ENCODE peak calls at places on chromosome 1, in nine cellular contexts. One of them, this sample, is unnamed.

GRCh38 chr1:151635479-151636072 is 23.7 kb downstream of the SNX27 start:
- DNase-seq in left lung: no peak
- DNase-seq in psoas muscle: no peak
- DNase-seq in A549: no peak
- DNase-seq in HCT116: no peak
- DNase-seq in CD8-positive, alpha-beta memory T cell: no peak
- DNase-seq in right atrium auricular region: no peak
- DNase-seq in hepatocyte: no peak
- DNase-seq in IMR-90: peak
- DNase-seq in this sample: no peak

GRCh38 chr1:228074954-228075730 is 7.4 kb upstream of the ARF1 start:
- DNase-seq in hepatocyte: no peak
- DNase-seq in psoas muscle: peak
- DNase-seq in IMR-90: no peak
- DNase-seq in right atrium auricular region: no peak
- DNase-seq in CD8-positive, alpha-beta memory T cell: no peak
- DNase-seq in HCT116: no peak
- DNase-seq in A549: no peak
- DNase-seq in left lung: no peak
- DNase-seq in this sample: no peak

GRCh38 chr1:12196641-12197482 is 30.1 kb downstream of the TNFRSF1B start:
- DNase-seq in psoas muscle: peak
- DNase-seq in IMR-90: no peak
- DNase-seq in HCT116: no peak
- DNase-seq in A549: no peak
- DNase-seq in hepatocyte: peak
- DNase-seq in CD8-positive, alpha-beta memory T cell: no peak
- DNase-seq in right atrium auricular region: no peak
- DNase-seq in left lung: peak
- DNase-seq in this sample: no peak

GRCh38 chr1:198155253-198155652 is 1.5 kb upstream of the NEK7 start:
- DNase-seq in CD8-positive, alpha-beta memory T cell: no peak
- DNase-seq in left lung: no peak
- DNase-seq in right atrium auricular region: no peak
- DNase-seq in IMR-90: peak
- DNase-seq in psoas muscle: no peak
- DNase-seq in A549: no peak
- DNase-seq in hepatocyte: no peak
- DNase-seq in HCT116: peak
- DNase-seq in this sample: no peak

GRCh38 chr1:39649786-39650185 is 10.3 kb upstream of the HEYL start:
- DNase-seq in IMR-90: no peak
- DNase-seq in A549: no peak
- DNase-seq in CD8-positive, alpha-beta memory T cell: no peak
- DNase-seq in hepatocyte: no peak
- DNase-seq in right atrium auricular region: no peak
- DNase-seq in psoas muscle: no peak
- DNase-seq in left lung: no peak
- DNase-seq in HCT116: no peak
- DNase-seq in this sample: no peak

GRCh38 chr1:205229916-205230700 is 2.4 kb downstream of the TMCC2 start:
- DNase-seq in hepatocyte: no peak
- DNase-seq in IMR-90: no peak
- DNase-seq in left lung: no peak
- DNase-seq in HCT116: no peak
- DNase-seq in psoas muscle: no peak
- DNase-seq in CD8-positive, alpha-beta memory T cell: no peak
- DNase-seq in right atrium auricular region: no peak
- DNase-seq in A549: no peak
- DNase-seq in this sample: no peak

GRCh38 chr1:147252540-147252939 is 10.1 kb downstream of the CHD1L start:
- DNase-seq in HCT116: no peak
- DNase-seq in psoas muscle: no peak
- DNase-seq in IMR-90: no peak
- DNase-seq in left lung: no peak
- DNase-seq in hepatocyte: no peak
- DNase-seq in CD8-positive, alpha-beta memory T cell: no peak
- DNase-seq in right atrium auricular region: no peak
- DNase-seq in A549: no peak
- DNase-seq in this sample: no peak

GRCh38 chr1:1307908-1308755 is at the start of the genes ACAP3 and PUSL1:
- DNase-seq in hepatocyte: peak
- DNase-seq in psoas muscle: peak
- DNase-seq in A549: peak
- DNase-seq in HCT116: peak
- DNase-seq in IMR-90: peak
- DNase-seq in CD8-positive, alpha-beta memory T cell: peak
- DNase-seq in left lung: peak
- DNase-seq in right atrium auricular region: peak
- DNase-seq in this sample: no peak

GRCh38 chr1:115865704-115866380 is 24.9 kb upstream of the NHLH2 start:
- DNase-seq in psoas muscle: no peak
- DNase-seq in left lung: no peak
- DNase-seq in right atrium auricular region: no peak
- DNase-seq in IMR-90: no peak
- DNase-seq in CD8-positive, alpha-beta memory T cell: no peak
- DNase-seq in HCT116: no peak
- DNase-seq in hepatocyte: no peak
- DNase-seq in A549: no peak
- DNase-seq in this sample: no peak

GRCh38 chr1:115862406-115862805 is 21.5 kb upstream of the NHLH2 start:
- DNase-seq in A549: no peak
- DNase-seq in hepatocyte: no peak
- DNase-seq in psoas muscle: no peak
- DNase-seq in right atrium auricular region: no peak
- DNase-seq in CD8-positive, alpha-beta memory T cell: no peak
- DNase-seq in HCT116: no peak
- DNase-seq in IMR-90: no peak
- DNase-seq in left lung: no peak
- DNase-seq in this sample: no peak

GRCh38 chr1:115869064-115869463 is 28.1 kb upstream of the NHLH2 start:
- DNase-seq in psoas muscle: no peak
- DNase-seq in A549: no peak
- DNase-seq in HCT116: no peak
- DNase-seq in left lung: no peak
- DNase-seq in hepatocyte: no peak
- DNase-seq in CD8-positive, alpha-beta memory T cell: no peak
- DNase-seq in IMR-90: no peak
- DNase-seq in right atrium auricular region: no peak
- DNase-seq in this sample: no peak

GRCh38 chr1:115873184-115873583 is 32.3 kb upstream of the NHLH2 start:
- DNase-seq in IMR-90: no peak
- DNase-seq in CD8-positive, alpha-beta memory T cell: no peak
- DNase-seq in HCT116: no peak
- DNase-seq in A549: no peak
- DNase-seq in psoas muscle: no peak
- DNase-seq in hepatocyte: no peak
- DNase-seq in left lung: no peak
- DNase-seq in right atrium auricular region: no peak
- DNase-seq in this sample: no peak

DNA sequence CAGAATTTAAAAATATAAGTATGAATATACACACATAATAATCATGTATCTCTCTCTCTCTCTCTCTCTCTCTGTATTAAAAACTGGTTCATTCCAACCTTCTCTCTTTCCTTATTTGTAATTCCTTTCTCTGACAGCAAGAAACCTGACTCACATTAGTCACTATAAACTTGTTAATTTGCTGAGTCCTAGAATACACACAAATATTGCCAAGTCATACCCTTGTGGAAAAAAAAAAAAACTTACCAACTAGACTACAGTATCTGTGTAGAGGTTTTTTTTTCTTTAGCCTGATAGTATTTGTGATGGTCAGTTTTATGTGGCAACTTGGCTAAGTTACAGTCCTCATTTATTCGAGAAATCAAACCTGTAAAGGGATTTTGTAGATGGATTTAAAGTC is 26.3 kb upstream of the NHLH2 start:
- DNase-seq in psoas muscle: no peak
- DNase-seq in left lung: no peak
- DNase-seq in A549: no peak
- DNase-seq in HCT116: no peak
- DNase-seq in IMR-90: no peak
- DNase-seq in CD8-positive, alpha-beta memory T cell: no peak
- DNase-seq in right atrium auricular region: no peak
- DNase-seq in hepatocyte: no peak
- DNase-seq in this sample: no peak
- H3K4me3 ChIP-seq in psoas muscle: no peak
- H3K4me3 ChIP-seq in left lung: no peak
- H3K4me3 ChIP-seq in A549: no peak
- H3K4me3 ChIP-seq in HCT116: no peak
- H3K4me3 ChIP-seq in IMR-90: no peak
- H3K4me3 ChIP-seq in CD8-positive, alpha-beta memory T cell: no peak
- H3K4me3 ChIP-seq in right atrium auricular region: no peak
- H3K4me3 ChIP-seq in hepatocyte: no peak
- H3K4me3 ChIP-seq in this sample: no peak

GRCh38 chr1:54571803-54572202 is 23.8 kb downstream of the ACOT11 start:
- DNase-seq in HCT116: no peak
- DNase-seq in left lung: no peak
- DNase-seq in IMR-90: no peak
- DNase-seq in psoas muscle: no peak
- DNase-seq in CD8-positive, alpha-beta memory T cell: no peak
- DNase-seq in A549: no peak
- DNase-seq in right atrium auricular region: no peak
- DNase-seq in hepatocyte: no peak
- DNase-seq in this sample: no peak
- H3K27ac ChIP-seq in HCT116: peak
- H3K27ac ChIP-seq in left lung: no peak
- H3K27ac ChIP-seq in IMR-90: no peak
- H3K27ac ChIP-seq in psoas muscle: peak
- H3K27ac ChIP-seq in CD8-positive, alpha-beta memory T cell: no peak
- H3K27ac ChIP-seq in A549: no peak
- H3K27ac ChIP-seq in right atrium auricular region: peak
- H3K27ac ChIP-seq in hepatocyte: no peak
- H3K27ac ChIP-seq in this sample: no peak

GRCh38 chr1:157136133-157136532 is 2.1 kb downstream of the ETV3 start:
- DNase-seq in psoas muscle: no peak
- DNase-seq in CD8-positive, alpha-beta memory T cell: no peak
- DNase-seq in HCT116: no peak
- DNase-seq in right atrium auricular region: no peak
- DNase-seq in IMR-90: no peak
- DNase-seq in hepatocyte: peak
- DNase-seq in A549: peak
- DNase-seq in left lung: no peak
- DNase-seq in this sample: no peak
- H3K4me3 ChIP-seq in psoas muscle: no peak
- H3K4me3 ChIP-seq in CD8-positive, alpha-beta memory T cell: no peak
- H3K4me3 ChIP-seq in HCT116: no peak
- H3K4me3 ChIP-seq in right atrium auricular region: no peak
- H3K4me3 ChIP-seq in IMR-90: no peak
- H3K4me3 ChIP-seq in hepatocyte: no peak
- H3K4me3 ChIP-seq in A549: peak
- H3K4me3 ChIP-seq in left lung: peak
- H3K4me3 ChIP-seq in this sample: no peak

GRCh38 chr1:179012033-179012432 is 13.7 kb upstream of the FAM20B start:
- DNase-seq in hepatocyte: no peak
- DNase-seq in psoas muscle: no peak
- DNase-seq in HCT116: no peak
- DNase-seq in right atrium auricular region: no peak
- DNase-seq in CD8-positive, alpha-beta memory T cell: no peak
- DNase-seq in A549: no peak
- DNase-seq in IMR-90: no peak
- DNase-seq in left lung: no peak
- DNase-seq in this sample: no peak

GRCh38 chr1:179014123-179014522 is 11.6 kb upstream of the FAM20B start:
- DNase-seq in psoas muscle: no peak
- DNase-seq in CD8-positive, alpha-beta memory T cell: no peak
- DNase-seq in right atrium auricular region: no peak
- DNase-seq in IMR-90: no peak
- DNase-seq in hepatocyte: no peak
- DNase-seq in left lung: no peak
- DNase-seq in HCT116: no peak
- DNase-seq in A549: no peak
- DNase-seq in this sample: no peak

GRCh38 chr1:179016694-179017382 is 8.9 kb upstream of the FAM20B start:
- DNase-seq in left lung: peak
- DNase-seq in psoas muscle: peak
- DNase-seq in A549: peak
- DNase-seq in HCT116: peak
- DNase-seq in right atrium auricular region: peak
- DNase-seq in hepatocyte: peak
- DNase-seq in CD8-positive, alpha-beta memory T cell: no peak
- DNase-seq in IMR-90: peak
- DNase-seq in this sample: no peak

GRCh38 chr1:179017383-179018326 is 8.0 kb upstream of the FAM20B start:
- DNase-seq in psoas muscle: no peak
- DNase-seq in hepatocyte: peak
- DNase-seq in CD8-positive, alpha-beta memory T cell: no peak
- DNase-seq in A549: peak
- DNase-seq in right atrium auricular region: no peak
- DNase-seq in IMR-90: no peak
- DNase-seq in HCT116: no peak
- DNase-seq in left lung: no peak
- DNase-seq in this sample: no peak

GRCh38 chr1:179015396-179015795 is 10.3 kb upstream of the FAM20B start:
- DNase-seq in CD8-positive, alpha-beta memory T cell: no peak
- DNase-seq in A549: no peak
- DNase-seq in IMR-90: no peak
- DNase-seq in left lung: no peak
- DNase-seq in psoas muscle: no peak
- DNase-seq in right atrium auricular region: no peak
- DNase-seq in HCT116: no peak
- DNase-seq in hepatocyte: no peak
- DNase-seq in this sample: no peak
- H3K27ac ChIP-seq in CD8-positive, alpha-beta memory T cell: no peak
- H3K27ac ChIP-seq in A549: no peak
- H3K27ac ChIP-seq in IMR-90: no peak
- H3K27ac ChIP-seq in left lung: no peak
- H3K27ac ChIP-seq in psoas muscle: no peak
- H3K27ac ChIP-seq in right atrium auricular region: no peak
- H3K27ac ChIP-seq in HCT116: no peak
- H3K27ac ChIP-seq in hepatocyte: no peak
- H3K27ac ChIP-seq in this sample: no peak

GRCh38 chr1:67574221-67574620 is 110.8 kb upstream of the GADD45A start:
- DNase-seq in psoas muscle: no peak
- DNase-seq in CD8-positive, alpha-beta memory T cell: no peak
- DNase-seq in left lung: no peak
- DNase-seq in HCT116: no peak
- DNase-seq in IMR-90: no peak
- DNase-seq in hepatocyte: no peak
- DNase-seq in right atrium auricular region: no peak
- DNase-seq in A549: no peak
- DNase-seq in this sample: no peak
- H3K4me3 ChIP-seq in psoas muscle: no peak
- H3K4me3 ChIP-seq in CD8-positive, alpha-beta memory T cell: no peak
- H3K4me3 ChIP-seq in left lung: no peak
- H3K4me3 ChIP-seq in HCT116: no peak
- H3K4me3 ChIP-seq in IMR-90: no peak
- H3K4me3 ChIP-seq in hepatocyte: no peak
- H3K4me3 ChIP-seq in right atrium auricular region: no peak
- H3K4me3 ChIP-seq in A549: no peak
- H3K4me3 ChIP-seq in this sample: no peak

DNA sequence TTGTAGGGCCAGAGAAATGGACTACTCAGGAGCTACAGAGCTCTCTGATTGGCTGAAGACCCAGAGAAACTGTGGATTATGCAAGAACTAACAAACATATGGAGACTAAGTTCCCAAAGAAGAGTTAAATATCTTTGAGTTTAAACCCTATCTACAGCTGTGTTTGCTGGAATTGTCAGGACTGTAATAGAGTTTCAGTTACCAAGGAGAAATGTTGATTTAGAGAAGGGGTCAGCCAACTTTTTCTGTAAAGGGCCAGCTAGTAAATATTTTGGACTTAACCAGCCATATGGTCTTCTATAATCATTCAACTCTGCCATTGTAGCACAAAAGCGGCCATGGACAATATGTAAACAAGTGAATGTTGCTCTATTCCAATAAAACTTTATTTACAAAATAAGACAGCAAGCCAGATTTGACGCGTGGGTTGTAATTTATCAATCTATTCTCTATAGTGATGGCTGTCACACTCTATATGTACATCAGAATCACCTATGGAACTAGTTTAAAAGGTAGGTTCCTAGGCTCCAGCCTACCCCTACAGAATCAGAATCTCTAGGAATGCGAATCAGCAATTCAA is 7.8 kb downstream of the BCL2L15 start:
- DNase-seq in psoas muscle: no peak
- DNase-seq in IMR-90: peak
- DNase-seq in hepatocyte: no peak
- DNase-seq in A549: no peak
- DNase-seq in CD8-positive, alpha-beta memory T cell: no peak
- DNase-seq in right atrium auricular region: no peak
- DNase-seq in left lung: no peak
- DNase-seq in HCT116: no peak
- DNase-seq in this sample: no peak
- H3K27ac ChIP-seq in psoas muscle: no peak
- H3K27ac ChIP-seq in IMR-90: no peak
- H3K27ac ChIP-seq in hepatocyte: no peak
- H3K27ac ChIP-seq in A549: no peak
- H3K27ac ChIP-seq in CD8-positive, alpha-beta memory T cell: no peak
- H3K27ac ChIP-seq in right atrium auricular region: no peak
- H3K27ac ChIP-seq in left lung: no peak
- H3K27ac ChIP-seq in HCT116: no peak
- H3K27ac ChIP-seq in this sample: no peak

This sample was measured in iPS DF 6.9.